ENCODE peak calls at places on chromosomes 6 and 20, in nine cellular contexts. A is NCI-H345, W is uterus, V is T-helper 17 cell, X is Calu3, R is mesenteric fat pad, Z is NB4, F is DMS153, K is GM18507. C is an unnamed sample.

GRCh38 chr6:104580452-104580851 is 279.3 kb downstream of the HACE1 start:
- DNase-seq in R (no peak), X (no peak), Z (no peak), A (no peak), F (no peak), K (no peak), V (no peak), W (no peak), C (no peak)

GRCh38 chr20:768426-768978 is at the start of gene SLC52A3:
- DNase-seq in W (peak), F (no peak), K (no peak), A (no peak), V (no peak), R (no peak), X (peak), Z (peak), C (no peak)

GRCh38 chr6:51902261-51902764 is 185.1 kb downstream of the PKHD1 start:
- DNase-seq in V (no peak), X (no peak), Z (no peak), K (no peak), W (no peak), R (no peak), A (no peak), F (no peak), C (no peak)

GRCh38 chr20:50303573-50304500 is 113.2 kb downstream of the CEBPB start:
- DNase-seq in F (peak), V (no peak), A (peak), K (no peak), W (peak), R (no peak), Z (no peak), X (peak), C (peak)

GRCh38 chr6:24613361-24614047 is 32.5 kb downstream of the KIAA0319 start:
- DNase-seq in R (no peak), F (no peak), W (no peak), K (no peak), X (no peak), A (no peak), Z (no peak), V (no peak), C (no peak)

GRCh38 chr20:49965781-49966304 is 16.9 kb upstream of the SNAI1 start:
- DNase-seq in R (no peak), V (no peak), F (no peak), K (no peak), W (no peak), Z (peak), X (no peak), A (no peak), C (no peak)

GRCh38 chr6:4012826-4013225 is 66.1 kb downstream of the FAM217A start:
- DNase-seq in A (no peak), X (no peak), V (no peak), R (no peak), Z (no peak), K (no peak), F (no peak), W (no peak), C (no peak)

GRCh38 chr6:24743265-24743943 is 24.4 kb upstream of the C6orf62 start:
- DNase-seq in Z (peak), K (no peak), X (peak), W (no peak), R (no peak), A (no peak), V (no peak), F (no peak), C (no peak)

GRCh38 chr6:75201901-75202672 is 3.8 kb downstream of the COL12A1 start:
- DNase-seq in K (no peak), W (peak), X (peak), V (no peak), F (no peak), A (peak), Z (no peak), R (no peak), C (peak)

GRCh38 chr6:157650261-157650640 is 172.8 kb upstream of the SNX9 start:
- DNase-seq in F (no peak), V (no peak), X (no peak), K (no peak), Z (no peak), W (peak), A (peak), R (peak), C (peak)

GRCh38 chr20:50580016-50580747 is 70.0 kb downstream of the PTPN1 start:
- DNase-seq in X (peak), W (peak), V (peak), K (peak), F (no peak), R (peak), Z (peak), A (peak), C (peak)

GRCh38 chr6:113596907-113597583 is 260.1 kb upstream of the MARCKS start:
- DNase-seq in V (no peak), K (no peak), X (no peak), F (peak), Z (peak), A (peak), R (no peak), W (peak), C (peak)

GRCh38 chr20:35129647-35130069 is 17.5 kb downstream of the EDEM2 start:
- DNase-seq in Z (peak), V (no peak), A (peak), R (no peak), W (no peak), X (no peak), F (peak), K (no peak), C (no peak)

GRCh38 chr20:2809690-2810089 is 5.1 kb upstream of the C20orf141 start:
- DNase-seq in R (peak), W (no peak), V (no peak), Z (no peak), A (no peak), F (no peak), K (no peak), X (no peak), C (no peak)

GRCh38 chr6:29624520-29624961 is 8.4 kb downstream of the GABBR1 start:
- DNase-seq in F (no peak), A (no peak), W (no peak), R (no peak), Z (no peak), V (no peak), K (no peak), X (no peak), C (no peak)

GRCh38 chr6:123926000-123926399 is 122.3 kb downstream of the NKAIN2 start:
- DNase-seq in K (no peak), W (no peak), A (no peak), V (no peak), R (no peak), Z (no peak), F (no peak), X (no peak), C (no peak)

GRCh38 chr6:168334072-168334471 is 14.5 kb upstream of the DACT2 start:
- DNase-seq in V (no peak), Z (no peak), A (no peak), F (no peak), X (no peak), K (no peak), W (no peak), R (no peak), C (no peak)

GRCh38 chr20:53034899-53035298 is 62.7 kb downstream of the TSHZ2 start:
- DNase-seq in A (peak), V (no peak), F (no peak), W (no peak), K (no peak), R (no peak), Z (no peak), X (no peak), C (no peak)

GRCh38 chr6:44297063-44298038 is 15.8 kb downstream of the AARS2 start:
- DNase-seq in K (no peak), W (no peak), V (peak), R (no peak), Z (peak), A (peak), X (peak), F (peak), C (peak)

GRCh38 chr20:2305479-2305878 is 9.7 kb downstream of the TGM3 start:
- DNase-seq in F (no peak), W (no peak), K (no peak), Z (no peak), R (peak), V (no peak), X (no peak), A (peak), C (no peak)

GRCh38 chr20:44423480-44423879 is 52.2 kb upstream of the TTPAL start:
- DNase-seq in R (no peak), W (no peak), Z (no peak), X (no peak), F (no peak), K (no peak), V (no peak), A (no peak), C (no peak)

GRCh38 chr6:99991955-99992354 is 2.1 kb downstream of the MCHR2 start:
- DNase-seq in W (no peak), V (no peak), K (no peak), X (no peak), A (no peak), Z (no peak), R (no peak), F (no peak), C (no peak)

GRCh38 chr6:118725944-118726343 is 74.6 kb upstream of the CEP85L start:
- DNase-seq in Z (peak), K (no peak), A (no peak), V (no peak), W (no peak), R (no peak), F (no peak), X (no peak), C (no peak)

GRCh38 chr6:46940433-46941226 is 18.9 kb upstream of the ADGRF5 start:
- DNase-seq in Z (no peak), A (no peak), X (no peak), R (no peak), V (no peak), W (no peak), F (peak), K (no peak), C (no peak)

GRCh38 chr6:43070028-43070632 is 6.0 kb upstream of the PTK7 start:
- DNase-seq in A (peak), X (peak), W (peak), K (peak), R (no peak), V (no peak), F (peak), Z (peak), C (no peak)

GRCh38 chr6:22152871-22153270 is 144.0 kb downstream of the PRL start:
- DNase-seq in Z (no peak), W (no peak), R (no peak), A (peak), K (no peak), X (no peak), V (no peak), F (peak), C (no peak)

GRCh38 chr6:122144229-122144628 is 255.2 kb upstream of the HSF2 start:
- DNase-seq in R (no peak), K (no peak), A (no peak), X (no peak), F (no peak), W (no peak), Z (no peak), V (no peak), C (no peak)

GRCh38 chr20:35398660-35399144 is 13.1 kb downstream of the UQCC1 start:
- DNase-seq in K (no peak), W (no peak), X (no peak), R (no peak), F (no peak), A (no peak), Z (no peak), V (no peak), C (no peak)

GRCh38 chr6:103002282-103002681 is 1608.8 kb downstream of the GRIK2 start:
- DNase-seq in K (no peak), V (no peak), X (no peak), Z (no peak), F (no peak), A (no peak), W (no peak), R (no peak), C (no peak)

GRCh38 chr20:23826541-23827018 is at the start of gene CST2:
- DNase-seq in W (no peak), R (no peak), A (peak), K (no peak), Z (no peak), F (no peak), X (no peak), V (no peak), C (no peak)

GRCh38 chr6:80477591-80478370 is 371.3 kb downstream of the BCKDHB start:
- DNase-seq in F (no peak), W (no peak), K (no peak), X (no peak), A (no peak), R (no peak), Z (no peak), V (no peak), C (no peak)

GRCh38 chr6:52696418-52696817 is 25.5 kb downstream of the TMEM14A start:
- DNase-seq in R (no peak), A (no peak), X (no peak), Z (no peak), F (no peak), K (no peak), V (no peak), W (no peak), C (no peak)

GRCh38 chr6:165849539-165850430 is 186.7 kb upstream of the PDE10A start:
- DNase-seq in R (no peak), K (no peak), X (no peak), A (no peak), V (no peak), Z (no peak), W (peak), F (no peak), C (peak)